ENCODE peak calls at places on chromosomes 2 and 18, in nine cellular contexts. A, O, X, S, E, J, H, I and F are unnamed samples.

GRCh38 chr2:161414015-161414384 is 2.1 kb upstream of the TBR1 start:
- DNase-seq in A (no peak), O (no peak), X (no peak), S (no peak), E (no peak), J (no peak), H (no peak), I (no peak), F (no peak)

GRCh38 chr2:230347659-230348305 is 20.8 kb downstream of the SP140L start:
- DNase-seq in A (no peak), O (peak; percentile 49), X (no peak), S (no peak), E (no peak), J (no peak), H (no peak), I (peak; percentile 25), F (no peak)

GRCh38 chr2:52717836-52718235 is 1049.8 kb upstream of the CHAC2 start:
- DNase-seq in A (no peak), O (no peak), X (no peak), S (no peak), E (no peak), J (no peak), H (no peak), I (no peak), F (no peak)

GRCh38 chr18:75033516-75033915 is 175.4 kb downstream of the PTGR3 start:
- DNase-seq in A (no peak), O (no peak), X (no peak), S (no peak), E (no peak), J (no peak), H (no peak), I (no peak), F (no peak)

GRCh38 chr2:67840460-67841068 is 222.2 kb downstream of the C1D start:
- DNase-seq in A (peak; percentile 50), O (peak; percentile 78), X (no peak), S (peak; percentile 65), E (peak; percentile 8), J (peak; percentile 55), H (no peak), I (peak; percentile 64), F (no peak)

GRCh38 chr2:84897773-84898172 is 7.7 kb upstream of the TMSB10 start:
- DNase-seq in A (no peak), O (peak; percentile 50), X (no peak), S (no peak), E (no peak), J (no peak), H (no peak), I (peak; percentile 28), F (no peak)

GRCh38 chr2:159265171-159265576 is 21.3 kb downstream of the WDSUB1 start:
- DNase-seq in A (no peak), O (peak; percentile 58), X (no peak), S (no peak), E (no peak), J (no peak), H (no peak), I (peak; percentile 42), F (no peak)

GRCh38 chr18:25724121-25724520 is 366.3 kb downstream of the SS18 start:
- DNase-seq in A (no peak), O (no peak), X (no peak), S (no peak), E (no peak), J (no peak), H (no peak), I (no peak), F (no peak)

GRCh38 chr2:227297052-227297451 is 28.0 kb upstream of the MFF start:
- DNase-seq in A (no peak), O (peak; percentile 12), X (no peak), S (no peak), E (no peak), J (no peak), H (no peak), I (no peak), F (no peak)

GRCh38 chr18:50632895-50633515 is 73.1 kb downstream of the MAPK4 start:
- DNase-seq in A (no peak), O (no peak), X (no peak), S (no peak), E (no peak), J (no peak), H (no peak), I (no peak), F (no peak)

GRCh38 chr2:33216508-33217182 is 259.8 kb upstream of the RASGRP3 start:
- DNase-seq in A (peak; percentile 69), O (peak; percentile 77), X (no peak), S (no peak), E (peak; percentile 34), J (no peak), H (no peak), I (peak; percentile 68), F (no peak)

GRCh38 chr2:109174214-109174613 is 45.2 kb downstream of the SH3RF3 start:
- DNase-seq in A (no peak), O (peak; percentile 21), X (no peak), S (no peak), E (no peak), J (no peak), H (no peak), I (peak; percentile 19), F (no peak)

GRCh38 chr18:9914584-9915290 is 921 bp downstream of the VAPA start:
- DNase-seq in A (peak; percentile 68), O (peak; percentile 74), X (peak; percentile 61), S (peak; percentile 69), E (peak; percentile 26), J (peak; percentile 54), H (peak; percentile 26), I (peak; percentile 84), F (no peak)

GRCh38 chr2:3487931-3488554 is 31.3 kb downstream of the ADI1 start:
- DNase-seq in A (no peak), O (no peak), X (no peak), S (no peak), E (no peak), J (no peak), H (no peak), I (no peak), F (no peak)

GRCh38 chr2:42367835-42368234 is 6.8 kb upstream of the COX7A2L start:
- DNase-seq in A (no peak), O (peak; percentile 52), X (no peak), S (no peak), E (no peak), J (no peak), H (no peak), I (no peak), F (no peak)

GRCh38 chr2:42064417-42064942 is 16.7 kb downstream of the PKDCC start:
- DNase-seq in A (no peak), O (peak; percentile 96), X (no peak), S (no peak), E (no peak), J (no peak), H (peak; percentile 64), I (peak; percentile 83), F (no peak)

GRCh38 chr2:11984556-11985158 is 238.2 kb downstream of the LPIN1 start:
- DNase-seq in A (no peak), O (no peak), X (no peak), S (no peak), E (no peak), J (no peak), H (no peak), I (no peak), F (no peak)

GRCh38 chr2:67213270-67213670 is 183.9 kb upstream of the ETAA1 start:
- DNase-seq in A (no peak), O (no peak), X (no peak), S (no peak), E (no peak), J (no peak), H (no peak), I (no peak), F (no peak)

GRCh38 chr18:22558945-22559385 is 141.2 kb upstream of the CTAGE1 start:
- DNase-seq in A (peak; percentile 66), O (peak; percentile 77), X (no peak), S (no peak), E (no peak), J (no peak), H (no peak), I (peak; percentile 75), F (peak; percentile 47)

GRCh38 chr2:53075760-53076159 is 691.8 kb upstream of the CHAC2 start:
- DNase-seq in A (peak; percentile 19), O (no peak), X (no peak), S (no peak), E (no peak), J (no peak), H (no peak), I (peak; percentile 1), F (no peak)

GRCh38 chr18:23662309-23663263 is at the start of gene ANKRD29:
- DNase-seq in A (peak; percentile 53), O (peak; percentile 36), X (peak; percentile 4), S (no peak), E (no peak), J (no peak), H (no peak), I (peak; percentile 45), F (no peak)

GRCh38 chr2:205792908-205793307 is 110.6 kb downstream of the NRP2 start:
- DNase-seq in A (no peak), O (no peak), X (no peak), S (no peak), E (no peak), J (no peak), H (peak; percentile 21), I (no peak), F (no peak)

GRCh38 chr2:42138163-42139016 is 30.8 kb upstream of the EML4 start:
- DNase-seq in A (no peak), O (peak; percentile 99), X (no peak), S (no peak), E (peak; percentile 19), J (no peak), H (peak; percentile 98), I (peak; percentile 97), F (peak; percentile 29)

GRCh38 chr2:212815453-212815852 is 276.9 kb upstream of the ERBB4 start:
- DNase-seq in A (no peak), O (no peak), X (peak; percentile 4), S (no peak), E (no peak), J (no peak), H (no peak), I (no peak), F (no peak)

GRCh38 chr18:29181151-29181901 is 1004.4 kb upstream of the CDH2 start:
- DNase-seq in A (no peak), O (peak; percentile 96), X (no peak), S (no peak), E (no peak), J (no peak), H (peak; percentile 91), I (peak; percentile 87), F (no peak)